ENCODE peak calls at places on chromosomes 16 and 17, in eight cellular contexts. One of them, this sample, is unnamed.

GRCh38 chr17:36133629-36134259 is 30.1 kb downstream of the CCL4 start:
- DNase-seq in ovary: no peak
- DNase-seq in K562: no peak
- DNase-seq in AG04450: no peak
- DNase-seq in left ventricle myocardium inferior: no peak
- DNase-seq in IMR-90: no peak
- DNase-seq in H1: no peak
- DNase-seq in pancreas: no peak
- DNase-seq in this sample: no peak

GRCh38 chr17:15092261-15092660 is 172.9 kb downstream of the PMP22 start:
- DNase-seq in AG04450: no peak
- DNase-seq in H1: no peak
- DNase-seq in left ventricle myocardium inferior: no peak
- DNase-seq in K562: no peak
- DNase-seq in IMR-90: no peak
- DNase-seq in pancreas: no peak
- DNase-seq in ovary: no peak
- DNase-seq in this sample: no peak

GRCh38 chr17:15154618-15155017 is 110.5 kb downstream of the PMP22 start:
- DNase-seq in K562: no peak
- DNase-seq in left ventricle myocardium inferior: no peak
- DNase-seq in pancreas: no peak
- DNase-seq in AG04450: no peak
- DNase-seq in ovary: no peak
- DNase-seq in IMR-90: peak; percentile 3
- DNase-seq in H1: no peak
- DNase-seq in this sample: no peak

GRCh38 chr17:71632328-71632727 is 488.5 kb upstream of the SOX9 start:
- DNase-seq in AG04450: no peak
- DNase-seq in left ventricle myocardium inferior: no peak
- DNase-seq in K562: no peak
- DNase-seq in H1: no peak
- DNase-seq in IMR-90: peak; percentile 41
- DNase-seq in ovary: no peak
- DNase-seq in pancreas: no peak
- DNase-seq in this sample: no peak

GRCh38 chr17:48619821-48620496 is 4.9 kb upstream of the HOXB8 start:
- DNase-seq in ovary: no peak
- DNase-seq in K562: no peak
- DNase-seq in left ventricle myocardium inferior: no peak
- DNase-seq in H1: no peak
- DNase-seq in AG04450: no peak
- DNase-seq in pancreas: no peak
- DNase-seq in IMR-90: no peak
- DNase-seq in this sample: no peak

GRCh38 chr17:48429156-48429555 is 858 bp downstream of the SKAP1 start:
- DNase-seq in pancreas: no peak
- DNase-seq in K562: no peak
- DNase-seq in ovary: no peak
- DNase-seq in AG04450: no peak
- DNase-seq in H1: no peak
- DNase-seq in left ventricle myocardium inferior: no peak
- DNase-seq in IMR-90: no peak
- DNase-seq in this sample: no peak

GRCh38 chr16:47778106-47778803 is 317.1 kb downstream of the PHKB start:
- DNase-seq in left ventricle myocardium inferior: no peak
- DNase-seq in K562: no peak
- DNase-seq in ovary: no peak
- DNase-seq in H1: no peak
- DNase-seq in pancreas: no peak
- DNase-seq in AG04450: no peak
- DNase-seq in IMR-90: no peak
- DNase-seq in this sample: no peak

GRCh38 chr17:79042421-79043190 is 18.6 kb downstream of the C1QTNF1 start:
- DNase-seq in H1: peak; percentile 94
- DNase-seq in K562: peak; percentile 68
- DNase-seq in ovary: peak; percentile 76
- DNase-seq in IMR-90: peak; percentile 59
- DNase-seq in pancreas: peak; percentile 67
- DNase-seq in AG04450: no peak
- DNase-seq in left ventricle myocardium inferior: peak; percentile 69
- DNase-seq in this sample: no peak

GRCh38 chr17:58326609-58327341 is 1.8 kb downstream of the TSPOAP1 start:
- DNase-seq in left ventricle myocardium inferior: no peak
- DNase-seq in pancreas: no peak
- DNase-seq in K562: no peak
- DNase-seq in AG04450: no peak
- DNase-seq in IMR-90: no peak
- DNase-seq in ovary: no peak
- DNase-seq in H1: no peak
- DNase-seq in this sample: no peak

GRCh38 chr16:5315914-5316313 is 218.3 kb upstream of the EEF2KMT start:
- DNase-seq in ovary: no peak
- DNase-seq in AG04450: no peak
- DNase-seq in K562: no peak
- DNase-seq in pancreas: no peak
- DNase-seq in H1: no peak
- DNase-seq in IMR-90: no peak
- DNase-seq in left ventricle myocardium inferior: no peak
- DNase-seq in this sample: no peak

GRCh38 chr16:28491080-28491969 is 549 bp downstream of the CLN3 start:
- DNase-seq in AG04450: no peak
- DNase-seq in pancreas: peak; percentile 63
- DNase-seq in left ventricle myocardium inferior: peak; percentile 38
- DNase-seq in K562: peak; percentile 74
- DNase-seq in ovary: peak; percentile 46
- DNase-seq in H1: peak; percentile 76
- DNase-seq in IMR-90: no peak
- DNase-seq in this sample: peak; percentile 75

GRCh38 chr16:86751081-86752030 is 173.0 kb downstream of the FOXL1 start:
- DNase-seq in AG04450: peak; percentile 63
- DNase-seq in K562: no peak
- DNase-seq in H1: no peak
- DNase-seq in pancreas: no peak
- DNase-seq in ovary: no peak
- DNase-seq in left ventricle myocardium inferior: no peak
- DNase-seq in IMR-90: peak; percentile 87
- DNase-seq in this sample: peak; percentile 63

GRCh38 chr17:62644487-62645173 is 17.2 kb downstream of the MRC2 start:
- DNase-seq in left ventricle myocardium inferior: no peak
- DNase-seq in pancreas: no peak
- DNase-seq in ovary: no peak
- DNase-seq in IMR-90: no peak
- DNase-seq in AG04450: no peak
- DNase-seq in H1: peak; percentile 60
- DNase-seq in K562: peak; percentile 45
- DNase-seq in this sample: peak; percentile 52

GRCh38 chr16:75899163-75899562 is 172.9 kb upstream of the CPHXL start:
- DNase-seq in AG04450: no peak
- DNase-seq in ovary: no peak
- DNase-seq in H1: no peak
- DNase-seq in IMR-90: no peak
- DNase-seq in pancreas: no peak
- DNase-seq in K562: no peak
- DNase-seq in left ventricle myocardium inferior: no peak
- DNase-seq in this sample: no peak

GRCh38 chr17:34644941-34645550 is 65.7 kb downstream of the TMEM132E start:
- DNase-seq in H1: no peak
- DNase-seq in ovary: no peak
- DNase-seq in pancreas: no peak
- DNase-seq in IMR-90: no peak
- DNase-seq in K562: no peak
- DNase-seq in left ventricle myocardium inferior: no peak
- DNase-seq in AG04450: no peak
- DNase-seq in this sample: no peak

GRCh38 chr16:23339781-23340180 is 37.7 kb downstream of the SCNN1B start:
- DNase-seq in H1: no peak
- DNase-seq in pancreas: no peak
- DNase-seq in AG04450: no peak
- DNase-seq in K562: no peak
- DNase-seq in ovary: no peak
- DNase-seq in left ventricle myocardium inferior: no peak
- DNase-seq in IMR-90: no peak
- DNase-seq in this sample: no peak

GRCh38 chr16:23333962-23334361 is 31.9 kb downstream of the SCNN1B start:
- DNase-seq in AG04450: no peak
- DNase-seq in IMR-90: no peak
- DNase-seq in ovary: no peak
- DNase-seq in pancreas: no peak
- DNase-seq in left ventricle myocardium inferior: no peak
- DNase-seq in K562: no peak
- DNase-seq in H1: no peak
- DNase-seq in this sample: no peak

GRCh38 chr16:23334950-23335349 is 32.8 kb downstream of the SCNN1B start:
- DNase-seq in H1: no peak
- DNase-seq in AG04450: no peak
- DNase-seq in K562: no peak
- DNase-seq in IMR-90: no peak
- DNase-seq in ovary: no peak
- DNase-seq in pancreas: no peak
- DNase-seq in left ventricle myocardium inferior: no peak
- DNase-seq in this sample: no peak

GRCh38 chr16:23334421-23334853 is 32.3 kb downstream of the SCNN1B start:
- DNase-seq in AG04450: no peak
- DNase-seq in IMR-90: no peak
- DNase-seq in left ventricle myocardium inferior: no peak
- DNase-seq in pancreas: no peak
- DNase-seq in ovary: no peak
- DNase-seq in H1: no peak
- DNase-seq in K562: no peak
- DNase-seq in this sample: no peak

GRCh38 chr16:23337836-23338550 is 35.9 kb downstream of the SCNN1B start:
- DNase-seq in AG04450: no peak
- DNase-seq in K562: no peak
- DNase-seq in left ventricle myocardium inferior: no peak
- DNase-seq in ovary: no peak
- DNase-seq in pancreas: no peak
- DNase-seq in H1: no peak
- DNase-seq in IMR-90: no peak
- DNase-seq in this sample: no peak
- H3K4me3 ChIP-seq in AG04450: no peak overlapping the region
- H3K4me3 ChIP-seq in K562: no peak overlapping the region
- H3K4me3 ChIP-seq in left ventricle myocardium inferior: no peak overlapping the region
- H3K4me3 ChIP-seq in ovary: no peak overlapping the region
- H3K4me3 ChIP-seq in pancreas: no peak overlapping the region
- H3K4me3 ChIP-seq in H1: no peak overlapping the region
- H3K4me3 ChIP-seq in IMR-90: no peak overlapping the region
- H3K4me3 ChIP-seq in this sample: no peak overlapping the region

DNA sequence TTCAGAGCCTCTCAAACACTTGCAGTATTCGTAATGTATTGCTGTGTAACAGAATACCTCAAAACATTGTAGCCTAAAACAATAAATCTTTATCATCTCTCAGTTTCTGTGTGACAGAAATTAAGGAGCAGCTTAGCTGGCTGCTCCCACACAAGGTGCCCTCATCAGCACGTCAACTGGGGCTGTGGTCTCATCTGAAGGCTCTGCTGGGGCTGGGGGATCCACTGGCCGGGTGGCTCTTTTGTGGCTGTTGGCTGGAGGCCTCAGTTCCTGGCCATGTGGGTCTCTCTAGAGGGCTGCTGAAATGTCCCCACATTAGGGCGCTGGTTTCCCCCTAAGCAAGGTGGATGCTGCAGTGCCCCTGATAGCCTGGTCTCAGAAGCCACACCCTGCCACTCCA is 113.4 kb upstream of the CIBAR2 start:
- DNase-seq in H1: no peak
- DNase-seq in ovary: no peak
- DNase-seq in pancreas: no peak
- DNase-seq in AG04450: no peak
- DNase-seq in left ventricle myocardium inferior: no peak
- DNase-seq in IMR-90: no peak
- DNase-seq in K562: no peak
- DNase-seq in this sample: no peak
- TF ChIP-seq CTCF in H1: no peak
- TF ChIP-seq CTCF in ovary: no peak
- TF ChIP-seq CTCF in pancreas: no peak
- TF ChIP-seq CTCF in AG04450: no peak
- TF ChIP-seq CTCF in left ventricle myocardium inferior: no peak
- TF ChIP-seq CTCF in IMR-90: no peak
- TF ChIP-seq CTCF in K562: no peak
- TF ChIP-seq CTCF in this sample: no peak

GRCh38 chr17:77445030-77445907 is 304.5 kb downstream of the SEC14L1 start:
- DNase-seq in IMR-90: peak; percentile 66
- DNase-seq in left ventricle myocardium inferior: no peak
- DNase-seq in ovary: peak; percentile 71
- DNase-seq in H1: no peak
- DNase-seq in pancreas: peak; percentile 48
- DNase-seq in AG04450: no peak
- DNase-seq in K562: no peak
- DNase-seq in this sample: peak; percentile 60
- H3K27ac ChIP-seq in IMR-90: peak overlapping the region; percentile 60
- H3K27ac ChIP-seq in left ventricle myocardium inferior: peak overlapping the region; percentile 88
- H3K27ac ChIP-seq in ovary: peak overlapping the region; percentile 9
- H3K27ac ChIP-seq in H1: no peak overlapping the region
- H3K27ac ChIP-seq in pancreas: peak overlapping the region; percentile 63
- H3K27ac ChIP-seq in AG04450: peak overlapping the region; percentile 92
- H3K27ac ChIP-seq in K562: peak overlapping the region; percentile 44
- H3K27ac ChIP-seq in this sample: peak overlapping the region; percentile 20

GRCh38 chr16:29820271-29820701 is at the start of gene MVP:
- DNase-seq in pancreas: peak; percentile 77
- DNase-seq in H1: peak; percentile 39
- DNase-seq in K562: no peak
- DNase-seq in left ventricle myocardium inferior: peak; percentile 67
- DNase-seq in ovary: peak; percentile 74
- DNase-seq in IMR-90: peak; percentile 57
- DNase-seq in AG04450: no peak
- DNase-seq in this sample: peak; percentile 83

GRCh38 chr16:29820730-29821662 is 734 bp downstream of the MVP start:
- DNase-seq in IMR-90: no peak
- DNase-seq in pancreas: peak; percentile 87
- DNase-seq in K562: no peak
- DNase-seq in H1: no peak
- DNase-seq in AG04450: no peak
- DNase-seq in left ventricle myocardium inferior: no peak
- DNase-seq in ovary: peak; percentile 74
- DNase-seq in this sample: peak; percentile 60

GRCh38 chr16:29818082-29818481 is 2.1 kb downstream of the PAGR1 start:
- DNase-seq in K562: no peak
- DNase-seq in AG04450: no peak
- DNase-seq in H1: no peak
- DNase-seq in IMR-90: no peak
- DNase-seq in left ventricle myocardium inferior: no peak
- DNase-seq in ovary: no peak
- DNase-seq in pancreas: no peak
- DNase-seq in this sample: no peak

GRCh38 chr16:29821663-29822115 is 1.4 kb downstream of the MVP start:
- DNase-seq in AG04450: no peak
- DNase-seq in ovary: peak; percentile 69
- DNase-seq in H1: no peak
- DNase-seq in left ventricle myocardium inferior: no peak
- DNase-seq in IMR-90: peak; percentile 79
- DNase-seq in K562: no peak
- DNase-seq in pancreas: no peak
- DNase-seq in this sample: no peak

DNA sequence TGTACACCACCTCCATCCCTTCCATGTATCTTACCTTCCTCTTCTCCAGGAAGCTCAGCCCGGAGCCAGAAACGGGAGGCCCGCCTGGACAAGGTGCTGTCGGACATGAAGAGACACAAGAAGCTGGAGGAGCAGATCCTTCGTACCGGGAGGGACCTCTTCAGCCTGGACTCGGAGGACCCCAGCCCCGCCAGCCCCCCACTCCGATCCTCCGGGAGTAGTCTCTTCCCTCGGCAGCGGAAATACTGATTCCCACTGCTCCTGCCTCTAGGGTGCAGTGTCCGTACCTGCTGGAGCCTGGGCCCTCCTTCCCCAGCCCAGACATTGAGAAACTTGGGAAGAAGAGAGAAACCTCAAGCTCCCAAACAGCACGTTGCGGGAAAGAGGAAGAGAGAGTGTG is 756 bp upstream of the MVP start:
- DNase-seq in ovary: no peak
- DNase-seq in pancreas: no peak
- DNase-seq in IMR-90: no peak
- DNase-seq in left ventricle myocardium inferior: no peak
- DNase-seq in H1: no peak
- DNase-seq in AG04450: no peak
- DNase-seq in K562: no peak
- DNase-seq in this sample: no peak
- H3K4me3 ChIP-seq in ovary: no peak overlapping the region
- H3K4me3 ChIP-seq in pancreas: peak overlapping the region; percentile 77
- H3K4me3 ChIP-seq in IMR-90: no peak overlapping the region
- H3K4me3 ChIP-seq in left ventricle myocardium inferior: peak overlapping the region; percentile 81
- H3K4me3 ChIP-seq in H1: no peak overlapping the region
- H3K4me3 ChIP-seq in AG04450: peak overlapping the region; percentile 37
- H3K4me3 ChIP-seq in K562: no peak overlapping the region
- H3K4me3 ChIP-seq in this sample: no peak overlapping the region

This sample was measured in tibial artery.